ENCODE peak calls at places on chromosomes 7 and 10, in four cellular contexts. P is midbrain; Z is hypothalamus; K is activated CD4-positive, CD25-positive, alpha-beta regulatory T cell treated with anti-CD3 and anti-CD28 coated beads, Interleukin-2, amount 50 U/mL, for 72 hours. Q is an unnamed sample.

GRCh38 chr10:133034092-133034491 is 53.6 kb upstream of the ADGRA1 start:
- DNase-seq in P (no peak), Z (no peak), K (no peak), Q (no peak)

GRCh38 chr7:54541941-54542618 is at the start of gene VSTM2A:
- DNase-seq in P (no peak), Z (no peak), K (no peak), Q (no peak)

GRCh38 chr7:157016352-157017041 is 6.0 kb upstream of the MNX1 start:
- DNase-seq in P (no peak), Z (no peak), K (no peak), Q (peak; percentile 50)

GRCh38 chr10:44506386-44506785 is 121.5 kb upstream of the CXCL12 start:
- DNase-seq in P (no peak), Z (no peak), K (no peak), Q (no peak)

GRCh38 chr7:66261941-66262340 is 56.8 kb downstream of the TPST1 start:
- DNase-seq in P (no peak), Z (no peak), K (no peak), Q (no peak)

GRCh38 chr7:143416565-143417149 is 8.0 kb upstream of the EPHA1 start:
- DNase-seq in P (peak; percentile 43), Z (no peak), K (no peak), Q (no peak)

GRCh38 chr10:100022403-100022802 is 12.7 kb upstream of the DNMBP start:
- DNase-seq in P (no peak), Z (no peak), K (no peak), Q (no peak)

GRCh38 chr7:155222578-155222977 is 75.1 kb upstream of the INSIG1 start:
- DNase-seq in P (no peak), Z (no peak), K (no peak), Q (no peak)

GRCh38 chr10:32054087-32054486 is 2.1 kb downstream of the KIF5B start:
- DNase-seq in P (peak; percentile 47), Z (no peak), K (no peak), Q (no peak)

GRCh38 chr7:149741629-149742028 is 31.8 kb downstream of the ZNF467 start:
- DNase-seq in P (peak; percentile 30), Z (no peak), K (no peak), Q (no peak)

GRCh38 chr7:104643587-104644217 is 315.3 kb downstream of the LHFPL3 start:
- DNase-seq in P (no peak), Z (no peak), K (no peak), Q (no peak)

GRCh38 chr10:109976657-109977056 is 31.1 kb upstream of the ADD3 start:
- DNase-seq in P (no peak), Z (no peak), K (no peak), Q (no peak)

GRCh38 chr10:99880071-99880835 is 97.8 kb downstream of the ABCC2 start:
- DNase-seq in P (no peak), Z (no peak), K (no peak), Q (no peak)

GRCh38 chr7:3282457-3282856 is 18.6 kb upstream of the SDK1 start:
- DNase-seq in P (no peak), Z (no peak), K (no peak), Q (no peak)

GRCh38 chr7:129969881-129970446 is 17.2 kb upstream of the UBE2H start:
- DNase-seq in P (no peak), Z (no peak), K (no peak), Q (no peak)

GRCh38 chr7:106127984-106128780 is 16.1 kb upstream of the SYPL1 start:
- DNase-seq in P (no peak), Z (no peak), K (no peak), Q (no peak)

GRCh38 chr10:112173201-112173600 is 10.4 kb downstream of the GPAM start:
- DNase-seq in P (no peak), Z (no peak), K (no peak), Q (no peak)

GRCh38 chr10:21427804-21428481 is 97.5 kb downstream of the SKIDA1 start:
- DNase-seq in P (no peak), Z (no peak), K (no peak), Q (no peak)

GRCh38 chr7:11625669-11626068 is 206.3 kb downstream of the THSD7A start:
- DNase-seq in P (no peak), Z (no peak), K (no peak), Q (no peak)

GRCh38 chr10:95295031-95295755 is 4.4 kb upstream of the PDLIM1 start:
- DNase-seq in P (no peak), Z (no peak), K (peak; percentile 46), Q (peak; percentile 78)

GRCh38 chr7:150826061-150826849 is 25.7 kb downstream of the TMEM176A start:
- DNase-seq in P (no peak), Z (no peak), K (no peak), Q (no peak)

GRCh38 chr7:117325836-117326235 is 3.0 kb upstream of the WNT2 start:
- DNase-seq in P (no peak), Z (no peak), K (no peak), Q (no peak)

GRCh38 chr10:22325272-22325947 is 4.5 kb downstream of the BMI1 start:
- DNase-seq in P (peak; percentile 38), Z (peak; percentile 36), K (peak; percentile 67), Q (peak; percentile 76)

GRCh38 chr7:18102576-18102975 is 74.9 kb upstream of the PRPS1L1 start:
- DNase-seq in P (no peak), Z (no peak), K (no peak), Q (no peak)